ENCODE peak calls at places on chromosome X, in four cellular contexts. X is left ventricle myocardium inferior, T is left lung, P is fibroblast of lung. Y is an unnamed sample.

GRCh38 chrX:74448669-74449068 is 27.4 kb downstream of the SLC16A2 start:
- DNase-seq in P (no peak), X (no peak), T (no peak), Y (no peak)

GRCh38 chrX:43655151-43655676 is 885 bp upstream of the MAOA start:
- DNase-seq in X (peak; percentile 24), P (peak; percentile 41), T (no peak), Y (no peak)

GRCh38 chrX:69027181-69028005 is 137.9 kb downstream of the PJA1 start:
- DNase-seq in X (no peak), P (peak; percentile 82), T (no peak), Y (no peak)

GRCh38 chrX:130186645-130187044 is 14.9 kb downstream of the RAB33A start:
- DNase-seq in X (no peak), T (no peak), P (no peak), Y (no peak)

GRCh38 chrX:103399744-103400143 is 23.4 kb downstream of the BEX3 start:
- DNase-seq in T (no peak), P (no peak), X (no peak), Y (no peak)

GRCh38 chrX:37685452-37686347 is at the start of gene XK:
- DNase-seq in P (peak; percentile 20), T (peak; percentile 84), X (peak; percentile 33), Y (no peak)

GRCh38 chrX:119292445-119292844 is 56.4 kb downstream of the PGRMC1 start:
- DNase-seq in P (no peak), X (no peak), T (no peak), Y (no peak)

GRCh38 chrX:86829786-86830185 is 681.5 kb downstream of the DACH2 start:
- DNase-seq in P (no peak), T (no peak), X (no peak), Y (no peak)

GRCh38 chrX:124634363-124634762 is 288.0 kb downstream of the SH2D1A start:
- DNase-seq in T (no peak), P (no peak), X (no peak), Y (no peak)

GRCh38 chrX:131789664-131790063 is 233.4 kb upstream of the STK26 start:
- DNase-seq in P (no peak), X (no peak), T (no peak), Y (no peak)

GRCh38 chrX:50456712-50457484 is 13.7 kb downstream of the DGKK start:
- DNase-seq in T (no peak), X (no peak), P (no peak), Y (no peak)

DNA sequence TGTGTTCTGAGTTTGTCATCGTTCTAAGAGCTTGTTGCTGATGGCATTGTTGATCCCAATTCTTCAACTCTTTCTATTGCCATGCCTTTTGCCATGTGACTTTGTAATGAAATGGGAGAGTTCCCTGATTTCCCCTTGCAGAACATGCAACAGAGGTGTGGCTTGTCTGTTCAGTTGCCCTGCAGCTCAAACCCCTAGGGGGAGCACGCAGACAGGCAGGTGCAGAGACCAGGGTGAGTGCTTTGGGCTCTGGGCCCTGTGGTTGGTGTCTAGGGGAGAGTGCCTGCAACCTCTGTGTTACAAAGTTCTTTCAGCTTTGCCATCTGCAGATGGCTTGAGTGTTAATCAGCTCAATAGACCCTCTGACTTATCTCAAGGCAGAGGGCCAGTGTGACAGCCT is 332.7 kb downstream of the MID1IP1 start:
- DNase-seq in X (no peak), P (no peak), T (no peak), Y (no peak)
- TF ChIP-seq CTCF in X (peak; percentile 40), P (no peak), T (no peak), Y (no peak)

GRCh38 chrX:155662297-155662696 is 49.5 kb upstream of the TMLHE start:
- DNase-seq in X (no peak), P (no peak), T (no peak), Y (no peak)
- TF ChIP-seq CTCF in X (no peak), P (peak; percentile 15), T (no peak), Y (peak; percentile 9)

GRCh38 chrX:20980426-20980825 is 393.8 kb upstream of the CNKSR2 start:
- DNase-seq in T (no peak), P (no peak), X (no peak), Y (no peak)
- TF ChIP-seq CTCF in T (no peak), P (no peak), X (no peak), Y (no peak)

DNA sequence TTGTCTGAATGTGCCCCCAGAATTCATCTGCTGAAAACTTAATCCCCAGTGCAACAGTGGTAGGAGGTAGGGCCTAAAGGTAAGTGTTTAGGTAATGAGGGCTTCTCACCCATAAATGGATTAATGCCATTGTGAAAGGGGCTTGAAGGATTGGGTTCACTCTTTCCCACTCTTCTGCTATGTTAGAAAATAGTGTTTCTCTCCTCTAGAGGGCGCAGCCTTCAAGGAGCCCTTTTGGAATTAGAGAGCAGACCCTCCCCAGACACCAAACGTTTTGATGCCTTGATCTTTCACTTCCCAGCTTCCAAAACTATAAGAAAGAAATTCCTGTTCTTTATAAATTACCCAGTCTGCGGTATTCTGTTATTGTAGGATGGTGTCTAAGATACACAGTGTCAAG is 706.4 kb downstream of the SMARCA1 start:
- DNase-seq in T (no peak), P (no peak), X (no peak), Y (no peak)
- TF ChIP-seq CTCF in T (no peak), P (no peak), X (peak; percentile 42), Y (peak; percentile 5)

DNA sequence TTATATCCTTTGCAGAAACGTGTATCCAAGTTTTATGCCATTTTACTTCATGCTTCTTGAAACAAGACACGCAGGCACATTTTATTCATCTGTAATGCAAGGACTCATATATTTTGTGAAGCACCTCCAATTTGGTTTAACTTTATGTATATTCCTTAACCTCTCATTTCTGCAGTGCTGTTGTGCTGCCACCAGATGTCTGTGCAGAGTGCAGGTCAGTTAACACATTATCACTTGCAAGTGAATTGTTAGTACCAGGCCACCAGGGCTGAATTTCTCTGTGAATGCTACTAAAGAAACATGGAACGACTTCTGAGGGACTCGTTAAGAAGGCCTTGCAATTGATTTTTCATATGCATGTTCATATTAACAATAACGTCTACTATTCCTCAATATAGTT is 770.4 kb downstream of the NLGN4X start:
- DNase-seq in P (no peak), T (no peak), X (no peak), Y (no peak)
- TF ChIP-seq CTCF in P (no peak), T (no peak), X (no peak), Y (no peak)

GRCh38 chrX:45322382-45322781 is 121.7 kb upstream of the DIPK2B start:
- DNase-seq in P (peak; percentile 75), X (no peak), T (no peak), Y (peak; percentile 57)
- TF ChIP-seq CTCF in P (peak; percentile 61), X (peak; percentile 57), T (peak; percentile 21), Y (peak; percentile 73)

GRCh38 chrX:2703991-2704369 is 12.9 kb downstream of the CD99 start:
- DNase-seq in X (peak; percentile 47), P (peak; percentile 77), T (no peak), Y (no peak)
- TF ChIP-seq CTCF in X (peak; percentile 60), P (no peak), T (peak; percentile 10), Y (peak; percentile 24)

Y was measured in AG09319.